ENCODE peak calls at places on chromosomes 7 and 10, in ten cellular contexts. X, Y, C, F, U, T, E, Z, A and L are unnamed samples.

GRCh38 chr7:27196287-27196739 is 3.6 kb downstream of the HOXA13 start:
- DNase-seq in X (peak), Y (peak), C (no peak), F (peak), U (peak), T (peak), E (peak), Z (peak), A (peak), L (peak)

GRCh38 chr7:2255145-2256139 is 13.4 kb downstream of the NUDT1 start:
- DNase-seq in X (no peak), Y (no peak), C (no peak), F (no peak), U (no peak), T (no peak), E (no peak), Z (no peak), A (no peak), L (no peak)

GRCh38 chr10:75150656-75151055 is 39.2 kb downstream of the SAMD8 start:
- DNase-seq in X (no peak), Y (no peak), C (no peak), F (no peak), U (no peak), T (no peak), E (no peak), Z (no peak), A (no peak), L (no peak)

GRCh38 chr7:43591551-43592180 is 8.8 kb downstream of the STK17A start:
- DNase-seq in X (no peak), Y (no peak), C (no peak), F (peak), U (peak), T (no peak), E (no peak), Z (no peak), A (no peak), L (no peak)

GRCh38 chr10:31025142-31025541 is 6.5 kb downstream of the ZNF438 start:
- DNase-seq in X (no peak), Y (no peak), C (no peak), F (no peak), U (no peak), T (no peak), E (no peak), Z (no peak), A (no peak), L (no peak)

GRCh38 chr7:97094531-97094930 is 23.0 kb upstream of the SDHAF3 start:
- DNase-seq in X (no peak), Y (no peak), C (no peak), F (no peak), U (no peak), T (no peak), E (no peak), Z (no peak), A (no peak), L (no peak)

GRCh38 chr10:13924020-13924725 is 337.4 kb downstream of the PRPF18 start:
- DNase-seq in X (no peak), Y (no peak), C (no peak), F (peak), U (peak), T (no peak), E (no peak), Z (no peak), A (no peak), L (no peak)

GRCh38 chr10:103839867-103840746 is 15.3 kb downstream of the SH3PXD2A start:
- DNase-seq in X (no peak), Y (no peak), C (no peak), F (no peak), U (no peak), T (no peak), E (no peak), Z (no peak), A (no peak), L (no peak)

GRCh38 chr10:115829501-115830215 is 443.3 kb downstream of the GFRA1 start:
- DNase-seq in X (no peak), Y (peak), C (no peak), F (peak), U (peak), T (no peak), E (no peak), Z (no peak), A (peak), L (no peak)